ENCODE peak calls at places on chromosomes 16 and 17, in four cellular contexts. T is stimulated activated CD4-positive, alpha-beta T cell treated with anti-CD3 and anti-CD28 coated beads, Interleukin-1b, Interleukin-23, amount 100 ng/mL, for 1 hour; R is SW480; Y is activated CD4-positive, alpha-beta T cell treated with anti-CD3 and anti-CD28 coated beads, Interleukin-2, amount 10 ng/mL, durations not matched to agents 7 days and 5 days. V is an unnamed sample.
A peak's percentile ranks its signal among the peaks of the same experiment; 100 is the strongest.

GRCh38 chr17:16282522-16282921 is 65.5 kb downstream of the PIGL start:
- DNase-seq in T (no peak), R (peak; percentile 62), Y (no peak), V (peak; percentile 78)

GRCh38 chr16:48022496-48022895 is 133.3 kb downstream of the ABCC12 start:
- DNase-seq in T (no peak), R (no peak), Y (no peak), V (no peak)

GRCh38 chr16:763903-764750 is 3.6 kb downstream of the MSLN start:
- DNase-seq in T (no peak), R (no peak), Y (no peak), V (no peak)

GRCh38 chr17:31858647-31859486 is at the start of gene COPRS:
- DNase-seq in T (peak; percentile 56), R (peak; percentile 84), Y (peak; percentile 85), V (peak; percentile 35)

GRCh38 chr16:23829454-23829853 is 6.3 kb upstream of the PRKCB start:
- DNase-seq in T (no peak), R (no peak), Y (no peak), V (no peak)

GRCh38 chr17:9200197-9200662 is 178.9 kb downstream of the NTN1 start:
- DNase-seq in T (no peak), R (no peak), Y (no peak), V (no peak)

GRCh38 chr17:42387221-42387657 is 1.0 kb downstream of the STAT3 start:
- DNase-seq in T (no peak), R (no peak), Y (peak; percentile 27), V (no peak)

GRCh38 chr17:1188812-1189211 is 9.0 kb upstream of the ABR start:
- DNase-seq in T (no peak), R (no peak), Y (no peak), V (no peak)

GRCh38 chr16:11254913-11255736 is 879 bp downstream of the SOCS1 start:
- DNase-seq in T (no peak), R (peak; percentile 38), Y (peak; percentile 64), V (no peak)

GRCh38 chr17:11144358-11145233 is 96.4 kb upstream of the SHISA6 start:
- DNase-seq in T (no peak), R (peak; percentile 60), Y (peak; percentile 6), V (no peak)

GRCh38 chr17:7883781-7884386 is 4.7 kb upstream of the CHD3 start:
- DNase-seq in T (no peak), R (peak; percentile 11), Y (peak; percentile 35), V (no peak)

GRCh38 chr17:65593092-65593869 is 31.8 kb upstream of the AXIN2 start:
- DNase-seq in T (no peak), R (peak; percentile 97), Y (no peak), V (no peak)

GRCh38 chr17:78432226-78432894 is 53.9 kb downstream of the PGS1 start:
- DNase-seq in T (no peak), R (no peak), Y (no peak), V (no peak)

GRCh38 chr16:84091460-84091859 is 25.3 kb downstream of the MBTPS1 start:
- DNase-seq in T (no peak), R (no peak), Y (no peak), V (no peak)

GRCh38 chr17:45662432-45662831 is 121.7 kb upstream of the CRHR1 start:
- DNase-seq in T (no peak), R (no peak), Y (no peak), V (no peak)

GRCh38 chr17:79833744-79834574 is 5.3 kb downstream of the CBX4 start:
- DNase-seq in T (no peak), R (no peak), Y (no peak), V (no peak)

GRCh38 chr16:64866026-64866425 is 255.8 kb downstream of the CDH11 start:
- DNase-seq in T (no peak), R (no peak), Y (no peak), V (no peak)

GRCh38 chr17:4502466-4503154 is 3.9 kb downstream of the SPNS2 start:
- DNase-seq in T (no peak), R (no peak), Y (no peak), V (no peak)

GRCh38 chr17:65360961-65361552 is 200.4 kb downstream of the AXIN2 start:
- DNase-seq in T (no peak), R (peak; percentile 87), Y (no peak), V (no peak)

GRCh38 chr17:80872999-80873951 is 118.4 kb upstream of the CHMP6 start:
- DNase-seq in T (no peak), R (no peak), Y (no peak), V (no peak)

GRCh38 chr16:881219-882097 is 80.9 kb upstream of the GNG13 start:
- DNase-seq in T (no peak), R (no peak), Y (no peak), V (no peak)

GRCh38 chr16:600781-601180 is 10.9 kb downstream of the RAB40C start:
- DNase-seq in T (no peak), R (no peak), Y (no peak), V (no peak)

GRCh38 chr16:19138601-19139000 is 24.8 kb downstream of the ITPRIPL2 start:
- DNase-seq in T (no peak), R (no peak), Y (no peak), V (no peak)

GRCh38 chr17:74758846-74759163 is 10.4 kb downstream of the NHERF1 start:
- DNase-seq in T (no peak), R (no peak), Y (no peak), V (no peak)

GRCh38 chr17:74270333-74270732 is 3.7 kb upstream of the DNAI2 start:
- DNase-seq in T (no peak), R (no peak), Y (no peak), V (no peak)

GRCh38 chr16:77807-78443 is at the start of gene MPG:
- DNase-seq in T (peak; percentile 69), R (peak; percentile 56), Y (peak; percentile 86), V (peak; percentile 54)

GRCh38 chr17:73595068-73595865 is 49.0 kb downstream of the SDK2 start:
- DNase-seq in T (no peak), R (no peak), Y (peak; percentile 38), V (no peak)

GRCh38 chr16:50368410-50369132 is at the start of gene BRD7:
- DNase-seq in T (peak; percentile 50), R (peak; percentile 33), Y (peak; percentile 59), V (peak; percentile 15)

GRCh38 chr17:956905-957304 is 22.7 kb downstream of the NXN start:
- DNase-seq in T (no peak), R (no peak), Y (no peak), V (no peak)

GRCh38 chr16:54245788-54246453 is 40.7 kb downstream of the IRX3 start:
- DNase-seq in T (no peak), R (no peak), Y (no peak), V (no peak)

GRCh38 chr16:58038219-58038641 is 12.7 kb downstream of the MMP15 start:
- DNase-seq in T (no peak), R (no peak), Y (no peak), V (no peak)

GRCh38 chr17:78248051-78248914 is 16.9 kb downstream of the TMEM235 start:
- DNase-seq in T (no peak), R (no peak), Y (no peak), V (no peak)

GRCh38 chr17:34823023-34823422 is 138.2 kb downstream of the CCT6B start:
- DNase-seq in T (no peak), R (no peak), Y (no peak), V (no peak)

GRCh38 chr17:935485-935884 is 44.1 kb downstream of the NXN start:
- DNase-seq in T (no peak), R (peak; percentile 92), Y (no peak), V (no peak)

V was measured in SW 1271.